ENCODE peak calls at places on chromosomes 3 and 15, in five cellular contexts. S is AG04450; J is fibroblast of the aortic adventitia; L is activated CD4-positive, alpha-beta T cell treated with anti-CD3 and anti-CD28 coated beads, Interleukin-2, amount 50 U/mL, for 1 hour; I is stimulated activated naive CD8-positive, alpha-beta T cell treated with anti-CD3 and anti-CD28 coated beads, Interleukin-15, amount 100 ng/mL, for 72 hours. D is an unnamed sample.

GRCh38 chr15:60972301-60972700 is 256.8 kb downstream of the RORA start:
- DNase-seq in S (peak; percentile 92), J (peak; percentile 80), L (no peak), I (no peak), D (no peak)

GRCh38 chr3:21237638-21238037 is 513.4 kb downstream of the ZNF385D start:
- DNase-seq in S (no peak), J (peak; percentile 60), L (no peak), I (no peak), D (no peak)

GRCh38 chr3:8937064-8938020 is 25.9 kb downstream of the RAD18 start:
- DNase-seq in S (peak; percentile 52), J (peak; percentile 85), L (no peak), I (no peak), D (no peak)

GRCh38 chr3:177776656-177777055 is 579.4 kb upstream of the TBL1XR1 start:
- DNase-seq in S (peak; percentile 58), J (peak; percentile 56), L (no peak), I (no peak), D (no peak)

GRCh38 chr3:72312339-72312738 is 527.4 kb upstream of the PROK2 start:
- DNase-seq in S (no peak), J (no peak), L (no peak), I (no peak), D (no peak)

GRCh38 chr15:28107111-28107893 is 8.2 kb upstream of the OCA2 start:
- DNase-seq in S (no peak), J (peak; percentile 41), L (no peak), I (peak; percentile 16), D (no peak)

GRCh38 chr3:177211503-177212277 is 14.4 kb upstream of the TBL1XR1 start:
- DNase-seq in S (no peak), J (no peak), L (no peak), I (no peak), D (no peak)

GRCh38 chr3:39000008-39000450 is 51.7 kb downstream of the SCN11A start:
- DNase-seq in S (peak; percentile 21), J (peak; percentile 79), L (no peak), I (peak; percentile 6), D (no peak)

GRCh38 chr3:43327184-43327950 is 41.0 kb downstream of the SNRK start:
- DNase-seq in S (no peak), J (peak; percentile 87), L (no peak), I (no peak), D (no peak)

GRCh38 chr3:30426319-30426993 is 179.9 kb upstream of the TGFBR2 start:
- DNase-seq in S (no peak), J (peak; percentile 80), L (no peak), I (no peak), D (no peak)

GRCh38 chr15:59886476-59886875 is 117.6 kb upstream of the FOXB1 start:
- DNase-seq in S (no peak), J (no peak), L (no peak), I (no peak), D (no peak)

GRCh38 chr15:62469874-62470688 is 305.0 kb upstream of the C2CD4B start:
- DNase-seq in S (peak; percentile 54), J (peak; percentile 97), L (no peak), I (no peak), D (no peak)

GRCh38 chr15:39255760-39256159 is 325.1 kb upstream of the THBS1 start:
- DNase-seq in S (no peak), J (no peak), L (no peak), I (no peak), D (no peak)

GRCh38 chr3:94024385-94024784 is 4.0 kb downstream of the STX19 start:
- DNase-seq in S (no peak), J (peak; percentile 43), L (no peak), I (no peak), D (no peak)

GRCh38 chr3:77134801-77135200 is 94.9 kb downstream of the ROBO2 start:
- DNase-seq in S (no peak), J (no peak), L (no peak), I (no peak), D (no peak)

GRCh38 chr3:38108649-38109579 is 28.0 kb downstream of the ACAA1 start:
- DNase-seq in S (no peak), J (no peak), L (no peak), I (no peak), D (no peak)

GRCh38 chr3:24683511-24684384 is 189.1 kb upstream of the THRB start:
- DNase-seq in S (peak; percentile 41), J (peak; percentile 87), L (no peak), I (no peak), D (no peak)

GRCh38 chr3:110808630-110809029 is 263.0 kb upstream of the NECTIN3 start:
- DNase-seq in S (no peak), J (no peak), L (no peak), I (no peak), D (no peak)

GRCh38 chr3:4995500-4996053 is 16.3 kb downstream of the BHLHE40 start:
- DNase-seq in S (no peak), J (peak; percentile 60), L (no peak), I (no peak), D (no peak)

D was measured in activated naive CD4-positive, alpha-beta T cell treated with anti-CD3 and anti-CD28 coated beads, Interleukin-2, amount 50 U/mL, for 72 hours.